ENCODE peak calls at places on chromosomes 1 and 21, in seven cellular contexts. G is tibial nerve, H is thyroid gland, E is A549, L is heart left ventricle, X is spleen, K is NB4. U is an unnamed sample.

GRCh38 chr1:88013485-88013884 is 670.6 kb upstream of the PKN2 start:
- DNase-seq in G (no peak), K (no peak), L (no peak), E (no peak), X (no peak), H (no peak), U (no peak)

GRCh38 chr1:7630378-7630777 is 140.7 kb upstream of the VAMP3 start:
- DNase-seq in L (no peak), E (no peak), X (no peak), H (no peak), G (no peak), K (no peak), U (no peak)

GRCh38 chr1:235415008-235415904 is 48.0 kb downstream of the TBCE start:
- DNase-seq in H (peak; percentile 88), E (peak; percentile 90), X (peak; percentile 80), K (peak; percentile 80), G (peak; percentile 28), L (peak; percentile 40), U (peak; percentile 89)

GRCh38 chr1:18703041-18703621 is 72.5 kb downstream of the PAX7 start:
- DNase-seq in K (no peak), X (no peak), L (no peak), E (peak; percentile 29), H (no peak), G (no peak), U (no peak)

GRCh38 chr21:37532868-37533780 is 166.6 kb downstream of the DYRK1A start:
- DNase-seq in X (no peak), E (peak; percentile 35), G (no peak), K (peak; percentile 78), H (peak; percentile 85), L (no peak), U (no peak)

GRCh38 chr1:180415985-180416633 is 86.3 kb downstream of the ACBD6 start:
- DNase-seq in L (no peak), K (peak; percentile 66), H (no peak), G (no peak), X (no peak), E (peak; percentile 53), U (no peak)

GRCh38 chr1:152515454-152515823 is 1.2 kb downstream of the CRCT1 start:
- DNase-seq in G (no peak), K (no peak), L (no peak), X (no peak), H (no peak), E (no peak), U (no peak)

GRCh38 chr1:81174811-81175476 is 625.8 kb upstream of the ADGRL2 start:
- DNase-seq in L (no peak), H (no peak), E (peak; percentile 40), K (peak; percentile 3), X (no peak), G (no peak), U (no peak)

GRCh38 chr1:107934573-107934972 is 30.4 kb downstream of the VAV3 start:
- DNase-seq in K (no peak), X (no peak), G (no peak), L (no peak), E (no peak), H (no peak), U (no peak)

GRCh38 chr1:107936498-107937481 is 28.2 kb downstream of the VAV3 start:
- DNase-seq in X (no peak), H (peak; percentile 75), E (no peak), K (peak; percentile 93), G (no peak), L (peak; percentile 34), U (peak; percentile 63)

GRCh38 chr1:107939256-107939655 is 25.7 kb downstream of the VAV3 start:
- DNase-seq in H (no peak), L (no peak), G (no peak), X (no peak), K (peak; percentile 21), E (no peak), U (no peak)

GRCh38 chr1:107933736-107934135 is 31.2 kb downstream of the VAV3 start:
- DNase-seq in X (no peak), G (no peak), H (no peak), K (no peak), L (no peak), E (no peak), U (no peak)

DNA sequence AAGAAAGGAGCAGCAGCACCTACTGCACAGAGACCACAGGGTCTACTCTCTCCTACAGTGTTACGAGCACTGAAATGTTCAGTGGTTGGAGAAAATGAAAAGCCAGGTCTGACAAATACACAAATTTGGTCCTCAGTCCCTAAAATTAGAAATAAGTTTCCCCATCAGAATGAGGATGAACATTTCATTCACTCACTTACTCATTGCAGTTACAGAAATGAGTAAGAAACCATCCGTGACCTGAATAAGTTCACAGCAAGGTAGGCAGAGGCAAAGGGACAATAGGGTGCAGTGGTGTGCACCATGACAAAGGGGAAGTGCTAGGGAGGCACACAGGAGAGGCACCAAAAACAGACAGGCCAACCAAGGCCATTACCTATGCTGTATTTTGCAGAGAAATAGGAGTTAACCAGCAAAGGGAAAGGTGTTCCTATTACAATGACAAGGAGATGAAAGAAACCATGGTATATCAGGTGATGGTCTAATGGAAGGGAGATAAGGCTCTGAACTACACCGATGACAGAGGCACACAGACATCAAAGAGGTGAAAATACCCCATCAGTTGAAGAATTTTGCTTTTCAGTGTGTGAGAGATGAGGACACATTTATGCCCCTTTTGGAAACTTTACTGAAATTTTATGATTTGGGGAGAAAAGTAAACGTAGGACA is 29.4 kb downstream of the VAV3 start:
- DNase-seq in L (no peak), X (no peak), H (no peak), K (peak; percentile 54), E (no peak), G (no peak), U (no peak)
- H3K4me3 ChIP-seq in L (no peak overlapping the region), X (peak overlapping the region; percentile 45), H (no peak overlapping the region), K (no peak overlapping the region), E (no peak overlapping the region), G (no peak overlapping the region), U (no peak overlapping the region)

GRCh38 chr1:167438171-167439138 is 79.9 kb downstream of the CD247 start:
- DNase-seq in E (no peak), K (peak; percentile 27), H (no peak), G (no peak), L (no peak), X (no peak), U (peak; percentile 6)

GRCh38 chr1:167440776-167441175 is 77.6 kb downstream of the CD247 start:
- DNase-seq in G (no peak), K (no peak), X (no peak), E (no peak), L (no peak), H (no peak), U (no peak)

GRCh38 chr1:167441222-167441621 is 77.1 kb downstream of the CD247 start:
- DNase-seq in H (no peak), G (no peak), L (no peak), X (no peak), K (no peak), E (no peak), U (no peak)

GRCh38 chr1:167440345-167440744 is 78.0 kb downstream of the CD247 start:
- DNase-seq in L (no peak), E (no peak), K (no peak), H (no peak), X (no peak), G (no peak), U (peak; percentile 12)

DNA sequence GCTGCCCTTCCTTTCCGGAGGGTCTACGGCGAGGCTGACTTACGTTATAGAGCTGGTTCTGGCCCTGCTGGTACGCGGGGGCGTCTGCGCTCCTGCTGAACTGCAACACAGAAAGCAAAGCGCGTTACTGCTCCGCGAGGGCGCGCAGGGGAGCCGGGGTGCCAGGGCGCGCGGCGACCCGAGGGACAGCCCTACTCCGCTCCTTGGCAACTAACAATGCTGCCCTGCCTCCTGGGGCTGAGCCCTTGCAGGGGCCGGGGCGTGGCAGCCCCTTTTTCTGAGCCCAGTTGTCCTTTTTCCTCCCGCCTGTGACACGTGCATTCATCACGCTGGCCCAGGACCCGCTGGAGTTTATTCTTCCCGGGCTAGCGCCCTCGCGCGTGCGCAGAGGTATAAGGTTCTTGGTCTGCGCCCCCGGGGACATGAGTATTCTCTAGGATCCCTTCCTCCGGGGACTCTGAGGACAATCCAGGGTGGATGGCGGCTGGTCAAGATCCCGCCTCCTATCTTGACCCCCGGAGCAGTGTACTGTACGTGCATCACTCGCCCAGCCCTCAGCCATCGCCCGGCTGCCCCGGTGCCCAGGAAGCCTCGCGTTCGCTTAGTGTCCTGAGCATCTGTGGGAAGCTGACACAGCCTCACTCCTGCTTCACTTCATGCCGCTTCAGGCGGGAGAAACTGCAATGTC is 78.9 kb downstream of the CD247 start:
- DNase-seq in X (no peak), E (peak; percentile 55), H (peak; percentile 24), L (peak; percentile 41), G (no peak), K (peak; percentile 54), U (peak; percentile 87)
- TF ChIP-seq CTCF in X (no peak), E (peak; percentile 16), H (no peak), L (no peak), G (no peak), K (no peak), U (no peak)

GRCh38 chr1:958823-959729 is at the start of gene NOC2L:
- DNase-seq in E (peak; percentile 86), X (peak; percentile 98), H (peak; percentile 91), G (peak; percentile 91), L (peak; percentile 95), K (peak; percentile 90), U (peak; percentile 91)

GRCh38 chr1:961132-961652 is 808 bp downstream of the KLHL17 start:
- DNase-seq in H (no peak), X (no peak), K (peak; percentile 19), L (no peak), G (no peak), E (no peak), U (no peak)

GRCh38 chr1:959730-960039 is 629 bp upstream of the NOC2L start:
- DNase-seq in H (no peak), G (no peak), K (no peak), E (no peak), X (no peak), L (no peak), U (no peak)

GRCh38 chr1:962381-963350 is 2.3 kb downstream of the KLHL17 start:
- DNase-seq in L (no peak), H (no peak), G (no peak), X (no peak), K (no peak), E (no peak), U (no peak)

DNA sequence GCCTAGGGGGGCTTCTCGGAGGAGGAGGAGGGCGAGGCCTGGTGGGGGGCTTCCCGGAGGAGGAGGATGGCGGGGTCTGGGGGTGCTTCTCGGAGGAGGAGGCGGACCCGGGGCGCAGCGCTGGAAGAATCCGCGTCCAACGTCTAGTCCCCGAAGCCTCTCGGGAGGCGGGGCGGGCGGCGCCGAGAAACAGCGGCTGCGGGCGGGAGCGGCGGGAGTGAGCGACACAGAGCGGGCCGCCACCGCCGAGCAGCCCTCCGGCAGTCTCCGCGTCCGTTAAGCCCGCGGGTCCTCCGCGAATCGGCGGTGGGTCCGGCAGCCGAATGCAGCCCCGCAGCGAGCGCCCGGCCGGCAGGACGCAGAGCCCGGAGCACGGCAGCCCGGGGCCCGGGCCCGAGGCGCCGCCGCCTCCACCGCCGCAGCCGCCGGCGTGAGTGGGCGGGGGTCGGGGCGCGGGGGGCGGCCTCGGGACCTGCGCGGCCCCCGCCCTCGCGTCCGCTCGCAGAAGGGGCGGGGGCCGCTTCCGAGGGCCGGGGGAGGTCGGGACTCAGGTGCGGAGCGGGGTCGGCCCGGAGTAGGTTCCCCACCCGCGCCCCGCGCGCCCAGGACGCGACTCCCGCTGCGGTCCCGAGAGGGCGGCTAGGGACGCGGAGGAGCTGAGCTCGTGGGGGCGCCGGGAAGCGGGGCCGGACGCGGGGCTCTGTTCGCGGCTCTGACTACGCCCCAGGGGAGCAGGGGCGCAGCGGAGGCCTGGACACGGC is at the start of gene KLHL17:
- DNase-seq in L (peak; percentile 82), X (peak; percentile 95), K (peak; percentile 79), H (peak; percentile 70), G (peak; percentile 62), E (peak; percentile 62), U (peak; percentile 46)
- TF ChIP-seq POLR2A in L (peak; percentile 27), X (no peak), K (no peak), H (no peak), G (no peak), E (peak; percentile 35), U (no peak)

GRCh38 chr1:246591504-246591903 is 25.2 kb downstream of the CNST start:
- DNase-seq in X (no peak), E (no peak), G (no peak), H (no peak), K (no peak), L (no peak), U (no peak)

GRCh38 chr1:246591047-246591446 is 24.8 kb downstream of the CNST start:
- DNase-seq in L (no peak), G (no peak), X (no peak), H (no peak), K (no peak), E (no peak), U (no peak)

GRCh38 chr1:246587606-246588005 is 21.4 kb downstream of the CNST start:
- DNase-seq in E (no peak), L (no peak), G (no peak), H (no peak), K (peak; percentile 37), X (no peak), U (no peak)

GRCh38 chr1:246587032-246587431 is 20.8 kb downstream of the CNST start:
- DNase-seq in L (no peak), G (no peak), X (no peak), E (no peak), K (no peak), H (no peak), U (no peak)

DNA sequence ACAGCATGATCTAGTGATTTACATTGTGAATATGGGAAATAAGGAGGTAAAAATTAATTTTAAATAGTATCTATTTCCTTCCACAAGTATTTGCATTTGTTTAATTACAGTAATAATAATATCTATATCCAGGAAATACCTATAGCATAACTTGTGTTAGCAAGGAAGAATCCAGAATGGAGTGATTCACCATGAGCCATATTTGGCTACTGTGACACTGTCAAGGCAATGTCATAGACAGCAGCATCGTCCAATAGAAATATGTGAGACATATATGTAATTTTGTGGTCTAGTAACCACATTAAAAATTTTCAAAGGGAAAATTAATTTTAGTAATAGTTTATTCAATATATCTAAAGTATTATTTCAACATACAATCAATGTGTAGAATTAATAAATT is 22.1 kb downstream of the CNST start:
- DNase-seq in E (no peak), L (no peak), H (no peak), X (no peak), G (no peak), K (no peak), U (no peak)
- H3K4me3 ChIP-seq in E (no peak overlapping the region), L (no peak overlapping the region), H (no peak overlapping the region), X (no peak overlapping the region), G (no peak overlapping the region), K (no peak overlapping the region), U (no peak overlapping the region)